ENCODE peak calls at places on chromosomes 4 and X, in four cellular contexts. One of them, this sample, is unnamed.
A peak's percentile ranks its signal among the peaks of the same experiment; 100 is the strongest.

GRCh38 chrX:76184276-76184675 is 11.4 kb downstream of the PBDC1 start:
- DNase-seq in psoas muscle: no peak
- DNase-seq in foreskin keratinocyte: no peak
- DNase-seq in CD4-positive, alpha-beta T cell: no peak
- DNase-seq in this sample: no peak

GRCh38 chr4:152672403-152673092 is 7.2 kb downstream of the TMEM154 start:
- DNase-seq in psoas muscle: no peak
- DNase-seq in CD4-positive, alpha-beta T cell: no peak
- DNase-seq in foreskin keratinocyte: no peak
- DNase-seq in this sample: no peak

GRCh38 chr4:176443646-176444409 is 124.1 kb downstream of the SPCS3 start:
- DNase-seq in foreskin keratinocyte: peak; percentile 71
- DNase-seq in CD4-positive, alpha-beta T cell: no peak
- DNase-seq in psoas muscle: no peak
- DNase-seq in this sample: peak; percentile 5

GRCh38 chr4:5785806-5786680 is 75.0 kb downstream of the EVC start:
- DNase-seq in foreskin keratinocyte: peak; percentile 20
- DNase-seq in CD4-positive, alpha-beta T cell: no peak
- DNase-seq in psoas muscle: no peak
- DNase-seq in this sample: no peak

GRCh38 chrX:150365051-150365952 is 2.2 kb downstream of the MAMLD1 start:
- DNase-seq in psoas muscle: peak; percentile 75
- DNase-seq in foreskin keratinocyte: peak; percentile 22
- DNase-seq in CD4-positive, alpha-beta T cell: peak; percentile 19
- DNase-seq in this sample: no peak

GRCh38 chrX:154399527-154400368 is 1.6 kb downstream of the RPL10 start:
- DNase-seq in foreskin keratinocyte: no peak
- DNase-seq in CD4-positive, alpha-beta T cell: no peak
- DNase-seq in psoas muscle: no peak
- DNase-seq in this sample: no peak

GRCh38 chr4:10554694-10555093 is 97.5 kb upstream of the ZNF518B start:
- DNase-seq in psoas muscle: no peak
- DNase-seq in CD4-positive, alpha-beta T cell: peak; percentile 4
- DNase-seq in foreskin keratinocyte: peak; percentile 51
- DNase-seq in this sample: peak; percentile 27

GRCh38 chrX:153880440-153880815 is 5.5 kb downstream of the L1CAM start:
- DNase-seq in CD4-positive, alpha-beta T cell: no peak
- DNase-seq in psoas muscle: no peak
- DNase-seq in foreskin keratinocyte: no peak
- DNase-seq in this sample: no peak

GRCh38 chrX:15233416-15234015 is 36.4 kb downstream of the ASB9 start:
- DNase-seq in foreskin keratinocyte: no peak
- DNase-seq in CD4-positive, alpha-beta T cell: no peak
- DNase-seq in psoas muscle: no peak
- DNase-seq in this sample: no peak

GRCh38 chr4:174036111-174036510 is 247.4 kb downstream of the FBXO8 start:
- DNase-seq in CD4-positive, alpha-beta T cell: no peak
- DNase-seq in foreskin keratinocyte: no peak
- DNase-seq in psoas muscle: no peak
- DNase-seq in this sample: no peak

GRCh38 chr4:11698846-11699590 is 270.3 kb upstream of the HS3ST1 start:
- DNase-seq in foreskin keratinocyte: peak; percentile 98
- DNase-seq in CD4-positive, alpha-beta T cell: no peak
- DNase-seq in psoas muscle: no peak
- DNase-seq in this sample: peak; percentile 70

GRCh38 chrX:68750316-68750715 is 78.5 kb upstream of the EFNB1 start:
- DNase-seq in CD4-positive, alpha-beta T cell: no peak
- DNase-seq in foreskin keratinocyte: no peak
- DNase-seq in psoas muscle: no peak
- DNase-seq in this sample: no peak

GRCh38 chrX:154918060-154918483 is 31.9 kb downstream of the F8A1 start:
- DNase-seq in psoas muscle: peak; percentile 19
- DNase-seq in CD4-positive, alpha-beta T cell: no peak
- DNase-seq in foreskin keratinocyte: peak; percentile 51
- DNase-seq in this sample: peak; percentile 41

GRCh38 chrX:12329476-12329875 is 191.2 kb downstream of the FRMPD4 start:
- DNase-seq in foreskin keratinocyte: no peak
- DNase-seq in CD4-positive, alpha-beta T cell: no peak
- DNase-seq in psoas muscle: no peak
- DNase-seq in this sample: no peak

GRCh38 chr4:1879491-1879890 is 8.3 kb downstream of the NSD2 start:
- DNase-seq in CD4-positive, alpha-beta T cell: no peak
- DNase-seq in foreskin keratinocyte: no peak
- DNase-seq in psoas muscle: no peak
- DNase-seq in this sample: no peak

GRCh38 chr4:70627620-70628019 is 924 bp upstream of the ENAM start:
- DNase-seq in foreskin keratinocyte: no peak
- DNase-seq in CD4-positive, alpha-beta T cell: no peak
- DNase-seq in psoas muscle: no peak
- DNase-seq in this sample: no peak

GRCh38 chr4:8015512-8015911 is 75.9 kb upstream of the AFAP1 start:
- DNase-seq in CD4-positive, alpha-beta T cell: no peak
- DNase-seq in foreskin keratinocyte: no peak
- DNase-seq in psoas muscle: no peak
- DNase-seq in this sample: peak; percentile 15

GRCh38 chr4:110970642-110971041 is 347.8 kb upstream of the PITX2 start:
- DNase-seq in psoas muscle: no peak
- DNase-seq in foreskin keratinocyte: peak; percentile 60
- DNase-seq in CD4-positive, alpha-beta T cell: no peak
- DNase-seq in this sample: peak; percentile 17

GRCh38 chr4:129344058-129344457 is 248.1 kb downstream of the C4orf33 start:
- DNase-seq in foreskin keratinocyte: peak; percentile 48
- DNase-seq in psoas muscle: no peak
- DNase-seq in CD4-positive, alpha-beta T cell: no peak
- DNase-seq in this sample: peak; percentile 53

GRCh38 chr4:8702020-8702495 is 109.5 kb downstream of the CPZ start:
- DNase-seq in CD4-positive, alpha-beta T cell: no peak
- DNase-seq in psoas muscle: no peak
- DNase-seq in foreskin keratinocyte: no peak
- DNase-seq in this sample: no peak

GRCh38 chr4:55545133-55545532 is 1.6 kb downstream of the CLOCK start:
- DNase-seq in foreskin keratinocyte: peak; percentile 40
- DNase-seq in psoas muscle: no peak
- DNase-seq in CD4-positive, alpha-beta T cell: no peak
- DNase-seq in this sample: no peak

GRCh38 chr4:18075823-18076433 is 54.4 kb upstream of the LCORL start:
- DNase-seq in foreskin keratinocyte: no peak
- DNase-seq in CD4-positive, alpha-beta T cell: peak; percentile 6
- DNase-seq in psoas muscle: peak; percentile 12
- DNase-seq in this sample: no peak

GRCh38 chrX:37640142-37640541 is 45.4 kb upstream of the XK start:
- DNase-seq in foreskin keratinocyte: no peak
- DNase-seq in psoas muscle: no peak
- DNase-seq in CD4-positive, alpha-beta T cell: no peak
- DNase-seq in this sample: no peak

GRCh38 chr4:20474119-20474518 is 222.4 kb downstream of the SLIT2 start:
- DNase-seq in psoas muscle: no peak
- DNase-seq in CD4-positive, alpha-beta T cell: no peak
- DNase-seq in foreskin keratinocyte: no peak
- DNase-seq in this sample: no peak

DNA sequence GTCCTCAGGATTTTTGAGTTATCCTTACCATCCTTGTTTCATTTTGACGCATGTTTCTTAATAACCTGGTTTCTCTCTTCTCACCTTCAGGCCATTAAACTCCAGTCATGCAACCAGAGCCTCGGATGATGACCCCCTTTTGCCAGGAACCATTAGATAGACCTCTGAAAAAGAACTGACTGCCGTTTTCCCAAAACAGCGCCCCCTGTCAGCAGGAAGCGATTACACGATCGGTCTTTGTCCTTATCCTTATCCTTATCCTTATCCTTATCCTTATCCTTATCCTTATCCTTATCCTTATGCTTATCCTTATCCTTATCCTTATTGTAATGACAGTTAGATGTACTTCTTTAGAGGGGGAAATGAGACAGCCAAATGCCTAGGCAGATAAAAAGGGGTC is 148.4 kb upstream of the ITM2A start:
- DNase-seq in psoas muscle: no peak
- DNase-seq in CD4-positive, alpha-beta T cell: no peak
- DNase-seq in foreskin keratinocyte: no peak
- DNase-seq in this sample: no peak
- H3K27ac ChIP-seq in psoas muscle: no peak overlapping the region
- H3K27ac ChIP-seq in CD4-positive, alpha-beta T cell: no peak overlapping the region
- H3K27ac ChIP-seq in foreskin keratinocyte: no peak overlapping the region
- H3K27ac ChIP-seq in this sample: no peak overlapping the region

GRCh38 chrX:49040376-49040955 is 2.7 kb downstream of the TFE3 start:
- DNase-seq in CD4-positive, alpha-beta T cell: no peak
- DNase-seq in psoas muscle: no peak
- DNase-seq in foreskin keratinocyte: peak; percentile 49
- DNase-seq in this sample: no peak

GRCh38 chrX:49043220-49043986 is at the start of gene TFE3:
- DNase-seq in foreskin keratinocyte: peak; percentile 97
- DNase-seq in psoas muscle: peak; percentile 97
- DNase-seq in CD4-positive, alpha-beta T cell: peak; percentile 91
- DNase-seq in this sample: peak; percentile 96

GRCh38 chrX:49042581-49043219 is 457 bp downstream of the TFE3 start:
- DNase-seq in foreskin keratinocyte: no peak
- DNase-seq in CD4-positive, alpha-beta T cell: no peak
- DNase-seq in psoas muscle: no peak
- DNase-seq in this sample: no peak

GRCh38 chrX:49041683-49042529 is 1.3 kb downstream of the TFE3 start:
- DNase-seq in CD4-positive, alpha-beta T cell: no peak
- DNase-seq in psoas muscle: peak; percentile 30
- DNase-seq in foreskin keratinocyte: peak; percentile 66
- DNase-seq in this sample: no peak

DNA sequence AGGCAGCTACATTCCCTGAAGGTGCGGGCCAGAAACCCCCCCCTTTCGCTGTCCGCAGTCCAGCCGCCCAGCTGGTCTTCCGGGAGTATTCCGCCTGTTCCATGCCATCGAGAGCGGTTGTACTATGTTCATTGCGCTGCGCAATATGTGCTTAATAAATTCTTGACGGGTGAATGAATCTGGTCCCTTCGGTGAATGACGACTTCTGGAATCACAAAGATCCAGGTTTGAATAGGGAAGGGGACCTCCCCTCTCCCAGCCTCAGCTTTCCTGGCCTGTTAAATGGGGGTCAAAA is 777 bp upstream of the TFE3 start:
- DNase-seq in foreskin keratinocyte: no peak
- DNase-seq in CD4-positive, alpha-beta T cell: no peak
- DNase-seq in psoas muscle: no peak
- DNase-seq in this sample: no peak
- H3K27ac ChIP-seq in foreskin keratinocyte: peak overlapping the region; percentile 65
- H3K27ac ChIP-seq in CD4-positive, alpha-beta T cell: peak overlapping the region; percentile 73
- H3K27ac ChIP-seq in psoas muscle: peak overlapping the region; percentile 80
- H3K27ac ChIP-seq in this sample: peak overlapping the region; percentile 76

DNA sequence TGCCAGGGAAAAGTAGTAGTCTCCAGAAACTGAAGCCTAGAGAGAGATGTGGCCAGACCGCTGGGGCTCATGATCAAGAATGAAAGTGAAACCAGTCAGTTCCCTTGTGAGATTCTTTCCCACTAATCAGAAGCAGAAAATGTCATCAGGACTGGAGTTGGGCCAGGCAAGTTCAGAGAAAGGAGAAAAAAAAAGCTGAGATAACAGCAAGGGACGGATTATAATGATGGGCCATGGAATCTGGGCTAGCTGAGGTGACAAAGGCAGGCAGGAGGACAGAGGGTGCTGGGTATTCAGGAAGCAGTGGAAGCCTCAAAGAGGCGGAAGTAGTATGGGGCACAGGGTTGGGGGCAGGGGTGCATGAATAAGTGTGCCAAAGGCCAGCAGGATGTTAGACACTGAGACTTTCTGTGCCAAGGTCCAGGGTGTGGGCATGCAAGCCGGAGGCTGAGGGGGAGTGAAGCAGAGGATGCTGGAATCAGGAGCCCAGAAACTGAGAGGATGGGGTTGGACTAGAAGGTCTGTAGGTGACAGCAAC is 2.5 kb downstream of the CXorf38 start:
- DNase-seq in CD4-positive, alpha-beta T cell: peak; percentile 16
- DNase-seq in psoas muscle: peak; percentile 38
- DNase-seq in foreskin keratinocyte: peak; percentile 21
- DNase-seq in this sample: peak; percentile 26
- H3K27ac ChIP-seq in CD4-positive, alpha-beta T cell: peak overlapping the region; percentile 47
- H3K27ac ChIP-seq in psoas muscle: peak overlapping the region; percentile 55
- H3K27ac ChIP-seq in foreskin keratinocyte: peak overlapping the region; percentile 55
- H3K27ac ChIP-seq in this sample: peak overlapping the region; percentile 81

GRCh38 chr4:181030961-181031360 is 1212.2 kb upstream of the TENM3 start:
- DNase-seq in psoas muscle: no peak
- DNase-seq in CD4-positive, alpha-beta T cell: no peak
- DNase-seq in foreskin keratinocyte: peak; percentile 32
- DNase-seq in this sample: peak; percentile 20
- H3K27ac ChIP-seq in psoas muscle: no peak overlapping the region
- H3K27ac ChIP-seq in CD4-positive, alpha-beta T cell: no peak overlapping the region
- H3K27ac ChIP-seq in foreskin keratinocyte: no peak overlapping the region
- H3K27ac ChIP-seq in this sample: peak overlapping the region; percentile 75

GRCh38 chr4:154406022-154406835 is 85.4 kb downstream of the DCHS2 start:
- DNase-seq in CD4-positive, alpha-beta T cell: no peak
- DNase-seq in foreskin keratinocyte: no peak
- DNase-seq in psoas muscle: no peak
- DNase-seq in this sample: no peak

DNA sequence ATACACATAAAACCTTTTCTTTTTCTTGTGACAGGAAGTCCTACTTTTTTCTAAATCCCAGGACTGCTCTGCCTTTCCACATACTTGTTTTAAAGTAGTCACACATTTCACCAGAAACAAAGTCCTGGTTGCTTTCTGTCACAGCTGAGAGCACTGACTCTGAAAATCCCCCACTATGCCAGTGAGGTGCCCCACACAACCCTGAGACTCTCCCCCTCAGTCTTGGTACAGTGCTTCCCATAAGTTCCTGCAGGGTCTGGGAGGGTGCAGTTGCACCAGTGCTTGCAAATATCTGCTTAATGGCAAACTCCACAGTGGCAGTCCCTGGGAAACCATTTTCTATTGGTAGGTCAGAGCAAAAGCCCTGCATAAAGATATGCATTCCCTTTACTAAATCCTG is 84.1 kb downstream of the DCHS2 start:
- DNase-seq in foreskin keratinocyte: no peak
- DNase-seq in CD4-positive, alpha-beta T cell: no peak
- DNase-seq in psoas muscle: no peak
- DNase-seq in this sample: no peak
- H3K27ac ChIP-seq in foreskin keratinocyte: no peak overlapping the region
- H3K27ac ChIP-seq in CD4-positive, alpha-beta T cell: no peak overlapping the region
- H3K27ac ChIP-seq in psoas muscle: no peak overlapping the region
- H3K27ac ChIP-seq in this sample: no peak overlapping the region

DNA sequence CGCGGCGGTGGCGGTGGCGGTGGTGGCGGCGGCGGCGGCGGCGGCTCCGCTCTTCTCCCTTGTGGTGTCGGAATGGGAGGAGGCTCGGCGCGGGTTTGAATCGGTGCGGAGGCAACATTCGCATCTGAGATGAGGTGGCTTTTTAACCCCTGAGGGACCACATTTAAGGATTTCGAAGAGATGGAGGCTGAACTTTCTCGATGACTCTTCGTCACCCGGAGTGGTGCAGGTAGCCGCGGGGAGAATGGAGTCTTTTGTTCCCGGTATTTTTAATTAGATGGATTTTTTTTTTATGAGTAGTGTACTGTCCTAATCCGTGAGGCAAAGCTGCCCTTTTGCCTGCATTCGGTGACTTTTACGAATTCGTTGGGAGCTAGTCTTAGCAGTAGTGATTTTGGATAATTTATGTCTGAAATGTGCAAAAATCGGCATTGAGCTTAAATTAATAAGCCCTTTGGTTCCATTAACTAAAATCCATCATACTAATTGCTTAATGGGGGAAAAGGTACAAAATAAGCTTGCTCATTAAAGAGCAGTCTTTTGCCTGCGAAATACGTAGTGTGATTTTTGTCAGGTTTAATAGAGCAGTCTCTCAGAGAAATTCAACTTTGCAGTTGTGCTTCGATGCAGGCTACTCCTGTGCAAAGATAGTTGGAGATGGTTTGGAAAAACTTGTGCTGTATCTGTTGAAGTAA is 206.1 kb downstream of the TENM3 start:
- DNase-seq in foreskin keratinocyte: peak; percentile 42
- DNase-seq in psoas muscle: no peak
- DNase-seq in CD4-positive, alpha-beta T cell: no peak
- DNase-seq in this sample: peak; percentile 36
- H3K27ac ChIP-seq in foreskin keratinocyte: no peak overlapping the region
- H3K27ac ChIP-seq in psoas muscle: peak overlapping the region; percentile 82
- H3K27ac ChIP-seq in CD4-positive, alpha-beta T cell: no peak overlapping the region
- H3K27ac ChIP-seq in this sample: peak overlapping the region; percentile 76